ENCODE peak calls at places on chromosomes 5 and 9, in six cellular contexts. I, K, Z, V, M and B are unnamed samples.

GRCh38 chr9:16727452-16728127 is 142.9 kb downstream of the BNC2 start:
- DNase-seq in Z (no peak), K (no peak), V (no peak), I (no peak), M (no peak), B (no peak)

GRCh38 chr5:168313596-168314204 is 22.3 kb downstream of the WWC1 start:
- DNase-seq in I (no peak), M (no peak), K (no peak), Z (no peak), V (no peak), B (no peak)

GRCh38 chr5:82010696-82011095 is 38.9 kb downstream of the ATG10 start:
- DNase-seq in Z (no peak), V (no peak), I (no peak), K (no peak), M (no peak), B (no peak)

GRCh38 chr5:141941307-141941706 is 16.7 kb downstream of the PCDH12 start:
- DNase-seq in M (peak), V (no peak), K (no peak), Z (peak), I (peak), B (peak)

GRCh38 chr9:128892223-128892892 is 10.4 kb downstream of the LRRC8A start:
- DNase-seq in I (peak), V (peak), Z (peak), M (peak), K (peak), B (peak)

GRCh38 chr5:151885138-151885908 is 39.3 kb downstream of the GLRA1 start:
- DNase-seq in I (peak), Z (no peak), V (no peak), M (peak), K (no peak), B (no peak)

GRCh38 chr5:122500245-122501086 is 188.4 kb downstream of the SNCAIP start:
- DNase-seq in K (no peak), V (no peak), I (peak), M (peak), Z (peak), B (peak)

GRCh38 chr5:123997354-123998215 is 485.6 kb downstream of the CSNK1G3 start:
- DNase-seq in M (peak), Z (peak), K (no peak), V (no peak), I (peak), B (no peak)

GRCh38 chr5:79562351-79563246 is 48.7 kb upstream of the HOMER1 start:
- DNase-seq in V (no peak), I (peak), Z (peak), M (no peak), K (no peak), B (no peak)

GRCh38 chr9:17191095-17191494 is 56.3 kb downstream of the CNTLN start:
- DNase-seq in I (no peak), K (no peak), M (peak), Z (no peak), V (no peak), B (no peak)

GRCh38 chr9:79623799-79624721 is 52.3 kb downstream of the TLE4 start:
- DNase-seq in K (peak), I (peak), Z (peak), V (peak), M (no peak), B (peak)

GRCh38 chr5:178137991-178138390 is 7.2 kb downstream of the RMND5B start:
- DNase-seq in V (no peak), I (no peak), M (no peak), Z (no peak), K (no peak), B (no peak)

GRCh38 chr9:15136646-15137045 is 170.4 kb downstream of the TTC39B start:
- DNase-seq in V (no peak), M (no peak), Z (no peak), K (no peak), I (peak), B (no peak)

GRCh38 chr9:134304306-134304705 is 21.9 kb upstream of the RXRA start:
- DNase-seq in K (no peak), I (no peak), Z (no peak), V (no peak), M (no peak), B (no peak)

GRCh38 chr9:133954862-133955529 is 37.1 kb downstream of the VAV2 start:
- DNase-seq in V (no peak), M (no peak), I (no peak), Z (no peak), K (no peak), B (no peak)

GRCh38 chr9:104826109-104826775 is 62.3 kb downstream of the NIPSNAP3B start:
- DNase-seq in Z (no peak), K (peak), V (no peak), I (no peak), M (no peak), B (no peak)

GRCh38 chr5:2240118-2240904 is 357.6 kb upstream of the IRX4 start:
- DNase-seq in M (no peak), K (no peak), I (no peak), V (no peak), Z (no peak), B (no peak)

GRCh38 chr5:175464414-175465233 is 13.7 kb upstream of the SFXN1 start:
- DNase-seq in V (peak), Z (peak), K (no peak), I (peak), M (peak), B (peak)

GRCh38 chr9:110049699-110050450 is 158.1 kb downstream of the C9orf152 start:
- DNase-seq in Z (peak), V (peak), I (peak), K (no peak), M (no peak), B (peak)

GRCh38 chr9:87498046-87498815 is 564 bp downstream of the DAPK1 start:
- DNase-seq in V (peak), Z (peak), M (no peak), I (no peak), K (no peak), B (peak)

GRCh38 chr5:38830521-38831051 is 15.2 kb upstream of the OSMR start:
- DNase-seq in Z (peak), V (no peak), K (no peak), I (peak), M (no peak), B (no peak)

GRCh38 chr5:83299353-83299752 is 172.2 kb upstream of the VCAN start:
- DNase-seq in K (no peak), I (no peak), M (no peak), V (no peak), Z (no peak), B (no peak)

GRCh38 chr9:6224393-6225154 is 9.0 kb downstream of the IL33 start:
- DNase-seq in I (no peak), M (no peak), K (no peak), V (no peak), Z (no peak), B (no peak)

GRCh38 chr9:107504585-107505455 is 15.3 kb upstream of the KLF4 start:
- DNase-seq in K (no peak), V (peak), I (peak), Z (peak), M (peak), B (peak)

GRCh38 chr5:113166710-113167366 is 190.2 kb downstream of the DCP2 start:
- DNase-seq in M (peak), V (no peak), Z (peak), K (no peak), I (peak), B (no peak)

DNA sequence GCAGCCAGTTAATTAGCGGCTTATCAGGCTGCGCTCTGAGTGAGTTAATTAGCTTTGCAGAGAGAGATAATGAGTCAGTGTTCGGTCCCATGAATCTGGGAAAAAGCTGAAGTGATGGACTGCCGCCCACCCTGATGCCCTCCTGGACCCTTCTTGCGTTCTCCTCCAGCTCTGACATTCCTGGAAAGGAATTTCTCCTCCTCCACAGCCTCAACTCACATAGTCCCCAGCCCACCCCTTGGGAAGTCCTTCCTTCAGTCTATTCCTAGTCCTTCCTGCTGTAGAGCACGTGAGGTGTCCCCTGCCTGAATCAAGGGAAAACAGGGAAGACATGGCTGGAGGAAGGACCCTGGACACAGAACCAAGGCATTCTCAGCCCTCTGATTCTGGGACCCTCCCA is 3.8 kb downstream of the ARID3C start:
- DNase-seq in Z (no peak), I (no peak), K (no peak), V (no peak), M (no peak), B (no peak)
- H3K4me3 ChIP-seq in Z (no peak), I (no peak), K (no peak), V (no peak), M (no peak), B (no peak)

GRCh38 chr9:69745716-69746538 is 13.9 kb downstream of the PTAR1 start:
- DNase-seq in K (no peak), I (peak), V (no peak), M (no peak), Z (no peak), B (no peak)
- TF ChIP-seq CTCF in K (no peak), I (peak), V (no peak), M (peak), Z (peak), B (no peak)

GRCh38 chr9:27276182-27277030 is 20.5 kb downstream of the EQTN start:
- DNase-seq in V (peak), Z (peak), K (no peak), M (peak), I (peak), B (no peak)
- H3K4me3 ChIP-seq in V (no peak), Z (no peak), K (no peak), M (peak), I (no peak), B (no peak)

DNA sequence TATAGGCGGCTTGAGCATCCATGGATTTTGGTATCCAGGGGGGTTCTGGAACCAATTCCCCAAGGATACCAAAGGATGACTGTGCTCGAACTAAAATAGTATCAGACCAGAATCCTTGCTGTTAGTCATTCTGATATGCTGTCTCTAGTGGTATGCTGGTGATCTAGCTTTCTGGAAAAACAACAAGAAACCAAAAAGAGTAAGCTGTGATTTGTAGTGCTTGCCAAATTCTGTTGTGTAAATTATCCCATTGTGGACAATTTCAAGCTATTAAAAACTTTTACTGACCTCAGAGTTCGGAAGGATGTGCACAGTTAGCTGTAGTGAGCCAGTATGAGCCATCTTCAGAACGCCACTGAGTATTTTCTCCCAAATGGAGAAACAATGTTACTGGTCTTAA is 99.0 kb upstream of the FBN2 start:
- DNase-seq in K (no peak), Z (no peak), I (no peak), M (peak), V (no peak), B (no peak)
- TF ChIP-seq CTCF in K (no peak), Z (no peak), I (no peak), M (peak), V (no peak), B (no peak)

GRCh38 chr9:136588663-136589464 is 43.0 kb upstream of the NOTCH1 start:
- DNase-seq in I (no peak), Z (no peak), K (no peak), M (no peak), V (no peak), B (no peak)
- H3K4me3 ChIP-seq in I (no peak), Z (no peak), K (no peak), M (no peak), V (no peak), B (no peak)

GRCh38 chr9:82466616-82467251 is 478.2 kb downstream of the SPATA31D1 start:
- DNase-seq in M (no peak), K (no peak), V (no peak), I (peak), Z (no peak), B (no peak)
- TF ChIP-seq CTCF in M (peak), K (peak), V (no peak), I (peak), Z (no peak), B (no peak)

GRCh38 chr5:150498971-150499370 is 9.0 kb upstream of the NDST1 start:
- DNase-seq in K (no peak), M (no peak), V (no peak), I (no peak), Z (no peak), B (no peak)
- H3K4me3 ChIP-seq in K (no peak), M (no peak), V (no peak), I (no peak), Z (peak), B (no peak)

GRCh38 chr9:1709347-1709746 is 305.8 kb upstream of the SMARCA2 start:
- DNase-seq in I (peak), M (no peak), Z (no peak), K (no peak), V (no peak), B (no peak)
- TF ChIP-seq CTCF in I (peak), M (no peak), Z (peak), K (peak), V (no peak), B (no peak)

GRCh38 chr5:81006955-81007636 is 46.9 kb downstream of the RASGRF2 start:
- DNase-seq in Z (no peak), M (no peak), V (no peak), K (no peak), I (no peak), B (no peak)
- H3K4me3 ChIP-seq in Z (no peak), M (no peak), V (no peak), K (no peak), I (no peak), B (no peak)